ENCODE peak calls at places on chromosomes 12 and 14, in five cellular contexts. One of them, this sample, is unnamed.

GRCh38 chr14:75009176-75009575 is 6.5 kb downstream of the EIF2B2 start:
- DNase-seq in NCI-H1436: no peak
- DNase-seq in left colon: no peak
- DNase-seq in NCI-H460: no peak
- DNase-seq in amygdala: no peak
- DNase-seq in this sample: no peak

GRCh38 chr14:93375673-93376156 is 28.7 kb downstream of the COX8C start:
- DNase-seq in left colon: peak
- DNase-seq in amygdala: no peak
- DNase-seq in NCI-H460: no peak
- DNase-seq in NCI-H1436: no peak
- DNase-seq in this sample: no peak

GRCh38 chr12:70849265-70849960 is 71.1 kb downstream of the PTPRR start:
- DNase-seq in NCI-H460: peak
- DNase-seq in NCI-H1436: peak
- DNase-seq in left colon: no peak
- DNase-seq in amygdala: no peak
- DNase-seq in this sample: no peak

GRCh38 chr12:27460471-27460978 is 14.0 kb downstream of the SMCO2 start:
- DNase-seq in NCI-H460: no peak
- DNase-seq in amygdala: no peak
- DNase-seq in left colon: no peak
- DNase-seq in NCI-H1436: no peak
- DNase-seq in this sample: no peak

GRCh38 chr12:18165422-18165871 is 75.5 kb upstream of the RERGL start:
- DNase-seq in NCI-H460: no peak
- DNase-seq in left colon: no peak
- DNase-seq in NCI-H1436: peak
- DNase-seq in amygdala: no peak
- DNase-seq in this sample: no peak

GRCh38 chr14:24398943-24399801 is at the start of gene NYNRIN:
- DNase-seq in NCI-H1436: peak
- DNase-seq in NCI-H460: no peak
- DNase-seq in left colon: peak
- DNase-seq in amygdala: no peak
- DNase-seq in this sample: no peak

GRCh38 chr12:25808604-25809003 is 149.9 kb upstream of the RASSF8 start:
- DNase-seq in NCI-H1436: no peak
- DNase-seq in NCI-H460: no peak
- DNase-seq in left colon: no peak
- DNase-seq in amygdala: no peak
- DNase-seq in this sample: no peak

GRCh38 chr12:103960567-103961227 is 5.0 kb upstream of the TDG start:
- DNase-seq in NCI-H1436: no peak
- DNase-seq in left colon: no peak
- DNase-seq in NCI-H460: no peak
- DNase-seq in amygdala: no peak
- DNase-seq in this sample: no peak

GRCh38 chr14:89648924-89649323 is 231.9 kb upstream of the FOXN3 start:
- DNase-seq in amygdala: no peak
- DNase-seq in left colon: no peak
- DNase-seq in NCI-H1436: no peak
- DNase-seq in NCI-H460: no peak
- DNase-seq in this sample: no peak

This sample was measured in caudate nucleus.